ENCODE peak calls at places on chromosomes 6 and 20, in seven cellular contexts. One of them, this sample, is unnamed.
A peak's percentile ranks its signal among the peaks of the same experiment; 100 is the strongest.

GRCh38 chr6:14002176-14002947 is 77.6 kb downstream of the RNF182 start:
- DNase-seq in lower lobe of right lung: no peak
- DNase-seq in A673: no peak
- DNase-seq in ovary: no peak
- DNase-seq in hepatocyte: no peak
- DNase-seq in astrocyte: no peak
- DNase-seq in colonic mucosa: no peak
- DNase-seq in this sample: no peak

GRCh38 chr6:140912686-140913085 is 1220.0 kb upstream of the GJE1 start:
- DNase-seq in lower lobe of right lung: no peak
- DNase-seq in A673: no peak
- DNase-seq in ovary: no peak
- DNase-seq in hepatocyte: no peak
- DNase-seq in astrocyte: no peak
- DNase-seq in colonic mucosa: no peak
- DNase-seq in this sample: no peak

GRCh38 chr6:145051661-145052060 is 683.7 kb downstream of the EPM2A start:
- DNase-seq in lower lobe of right lung: no peak
- DNase-seq in A673: peak; percentile 28
- DNase-seq in ovary: no peak
- DNase-seq in hepatocyte: no peak
- DNase-seq in astrocyte: no peak
- DNase-seq in colonic mucosa: no peak
- DNase-seq in this sample: no peak

GRCh38 chr6:41228616-41229015 is 467 bp downstream of the TREML4 start:
- DNase-seq in lower lobe of right lung: no peak
- DNase-seq in A673: peak; percentile 56
- DNase-seq in ovary: no peak
- DNase-seq in hepatocyte: no peak
- DNase-seq in astrocyte: no peak
- DNase-seq in colonic mucosa: no peak
- DNase-seq in this sample: no peak

GRCh38 chr20:22559711-22560305 is 24.6 kb downstream of the FOXA2 start:
- DNase-seq in lower lobe of right lung: no peak
- DNase-seq in A673: no peak
- DNase-seq in ovary: no peak
- DNase-seq in hepatocyte: no peak
- DNase-seq in astrocyte: no peak
- DNase-seq in colonic mucosa: no peak
- DNase-seq in this sample: no peak

GRCh38 chr6:37433657-37434271 is 743 bp downstream of the CMTR1 start:
- DNase-seq in lower lobe of right lung: no peak
- DNase-seq in A673: peak; percentile 13
- DNase-seq in ovary: no peak
- DNase-seq in hepatocyte: peak; percentile 15
- DNase-seq in astrocyte: no peak
- DNase-seq in colonic mucosa: no peak
- DNase-seq in this sample: peak; percentile 15

GRCh38 chr6:140736227-140736626 is 1361.8 kb upstream of the CITED2 start:
- DNase-seq in lower lobe of right lung: no peak
- DNase-seq in A673: no peak
- DNase-seq in ovary: no peak
- DNase-seq in hepatocyte: no peak
- DNase-seq in astrocyte: no peak
- DNase-seq in colonic mucosa: no peak
- DNase-seq in this sample: no peak

GRCh38 chr6:69729870-69730449 is 66.8 kb downstream of the LMBRD1 start:
- DNase-seq in lower lobe of right lung: no peak
- DNase-seq in A673: peak; percentile 17
- DNase-seq in ovary: no peak
- DNase-seq in hepatocyte: no peak
- DNase-seq in astrocyte: no peak
- DNase-seq in colonic mucosa: no peak
- DNase-seq in this sample: no peak

GRCh38 chr6:10268111-10268510 is 146.8 kb downstream of the TFAP2A start:
- DNase-seq in lower lobe of right lung: no peak
- DNase-seq in A673: no peak
- DNase-seq in ovary: no peak
- DNase-seq in hepatocyte: no peak
- DNase-seq in astrocyte: no peak
- DNase-seq in colonic mucosa: no peak
- DNase-seq in this sample: no peak

GRCh38 chr20:63815869-63816268 is 15.2 kb downstream of the ZBTB46 start:
- DNase-seq in lower lobe of right lung: no peak
- DNase-seq in A673: no peak
- DNase-seq in ovary: no peak
- DNase-seq in hepatocyte: no peak
- DNase-seq in astrocyte: no peak
- DNase-seq in colonic mucosa: no peak
- DNase-seq in this sample: no peak

GRCh38 chr6:142631517-142632385 is 313.2 kb downstream of the HIVEP2 start:
- DNase-seq in lower lobe of right lung: no peak
- DNase-seq in A673: no peak
- DNase-seq in ovary: no peak
- DNase-seq in hepatocyte: no peak
- DNase-seq in astrocyte: peak; percentile 20
- DNase-seq in colonic mucosa: no peak
- DNase-seq in this sample: no peak

GRCh38 chr6:157596461-157596860 is 215.5 kb downstream of the ZDHHC14 start:
- DNase-seq in lower lobe of right lung: no peak
- DNase-seq in A673: no peak
- DNase-seq in ovary: no peak
- DNase-seq in hepatocyte: no peak
- DNase-seq in astrocyte: no peak
- DNase-seq in colonic mucosa: no peak
- DNase-seq in this sample: no peak

GRCh38 chr6:84547341-84547794 is 217.0 kb downstream of the TBX18 start:
- DNase-seq in lower lobe of right lung: no peak
- DNase-seq in A673: no peak
- DNase-seq in ovary: no peak
- DNase-seq in hepatocyte: no peak
- DNase-seq in astrocyte: peak; percentile 58
- DNase-seq in colonic mucosa: no peak
- DNase-seq in this sample: no peak

GRCh38 chr6:30687659-30688431 is 1.4 kb upstream of the PPP1R18 start:
- DNase-seq in lower lobe of right lung: no peak
- DNase-seq in A673: no peak
- DNase-seq in ovary: peak; percentile 69
- DNase-seq in hepatocyte: peak; percentile 63
- DNase-seq in astrocyte: peak; percentile 26
- DNase-seq in colonic mucosa: peak; percentile 45
- DNase-seq in this sample: peak; percentile 34
- TF ChIP-seq CTCF in lower lobe of right lung: no peak
- TF ChIP-seq CTCF in A673: no peak
- TF ChIP-seq CTCF in ovary: no peak
- TF ChIP-seq CTCF in hepatocyte: peak; percentile 22
- TF ChIP-seq CTCF in astrocyte: no peak
- TF ChIP-seq CTCF in colonic mucosa: no peak
- TF ChIP-seq CTCF in this sample: no peak

DNA sequence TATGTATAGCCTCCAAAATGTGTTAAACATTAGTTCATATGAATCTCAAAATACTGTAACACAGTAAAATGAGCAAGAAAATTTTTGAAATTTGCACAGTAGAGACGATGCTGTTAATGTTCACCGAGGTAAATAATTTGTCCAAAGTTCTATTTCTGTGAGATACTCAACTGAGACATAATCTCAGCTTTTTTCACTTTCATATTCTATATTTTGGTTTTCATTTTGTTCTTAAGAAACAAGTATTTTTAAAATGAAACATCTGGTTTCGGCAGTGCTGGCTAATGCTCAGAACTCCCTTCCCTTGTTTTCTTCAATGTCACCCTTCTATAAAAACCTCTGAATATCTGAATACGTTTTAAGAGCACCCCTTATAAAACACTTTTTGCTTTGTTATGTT is 353.2 kb downstream of the LAMA2 start:
- DNase-seq in lower lobe of right lung: no peak
- DNase-seq in A673: no peak
- DNase-seq in ovary: no peak
- DNase-seq in hepatocyte: no peak
- DNase-seq in astrocyte: no peak
- DNase-seq in colonic mucosa: no peak
- DNase-seq in this sample: no peak
- H3K4me1 ChIP-seq in lower lobe of right lung: no peaks in the 10 kb centered on the region
- H3K4me1 ChIP-seq in A673: no peaks in the 10 kb centered on the region
- H3K4me1 ChIP-seq in ovary: no peaks in the 10 kb centered on the region
- H3K4me1 ChIP-seq in hepatocyte: peaks cover 3% of the 10 kb centered on the region
- H3K4me1 ChIP-seq in astrocyte: no peaks in the 10 kb centered on the region
- H3K4me1 ChIP-seq in colonic mucosa: no peaks in the 10 kb centered on the region
- H3K4me1 ChIP-seq in this sample: no peaks in the 10 kb centered on the region

GRCh38 chr20:36860811-36861624 is 14.9 kb upstream of the TLDC2 start:
- DNase-seq in lower lobe of right lung: no peak
- DNase-seq in A673: no peak
- DNase-seq in ovary: no peak
- DNase-seq in hepatocyte: no peak
- DNase-seq in astrocyte: no peak
- DNase-seq in colonic mucosa: no peak
- DNase-seq in this sample: no peak

GRCh38 chr20:36865076-36865860 is 10.7 kb upstream of the TLDC2 start:
- DNase-seq in lower lobe of right lung: no peak
- DNase-seq in A673: no peak
- DNase-seq in ovary: no peak
- DNase-seq in hepatocyte: no peak
- DNase-seq in astrocyte: no peak
- DNase-seq in colonic mucosa: no peak
- DNase-seq in this sample: no peak

GRCh38 chr20:36861625-36861874 is 14.4 kb upstream of the TLDC2 start:
- DNase-seq in lower lobe of right lung: no peak
- DNase-seq in A673: no peak
- DNase-seq in ovary: no peak
- DNase-seq in hepatocyte: no peak
- DNase-seq in astrocyte: no peak
- DNase-seq in colonic mucosa: no peak
- DNase-seq in this sample: no peak

GRCh38 chr20:36861875-36862801 is 13.8 kb upstream of the TLDC2 start:
- DNase-seq in lower lobe of right lung: peak; percentile 77
- DNase-seq in A673: peak; percentile 81
- DNase-seq in ovary: peak; percentile 89
- DNase-seq in hepatocyte: peak; percentile 77
- DNase-seq in astrocyte: peak; percentile 66
- DNase-seq in colonic mucosa: peak; percentile 82
- DNase-seq in this sample: peak; percentile 75

DNA sequence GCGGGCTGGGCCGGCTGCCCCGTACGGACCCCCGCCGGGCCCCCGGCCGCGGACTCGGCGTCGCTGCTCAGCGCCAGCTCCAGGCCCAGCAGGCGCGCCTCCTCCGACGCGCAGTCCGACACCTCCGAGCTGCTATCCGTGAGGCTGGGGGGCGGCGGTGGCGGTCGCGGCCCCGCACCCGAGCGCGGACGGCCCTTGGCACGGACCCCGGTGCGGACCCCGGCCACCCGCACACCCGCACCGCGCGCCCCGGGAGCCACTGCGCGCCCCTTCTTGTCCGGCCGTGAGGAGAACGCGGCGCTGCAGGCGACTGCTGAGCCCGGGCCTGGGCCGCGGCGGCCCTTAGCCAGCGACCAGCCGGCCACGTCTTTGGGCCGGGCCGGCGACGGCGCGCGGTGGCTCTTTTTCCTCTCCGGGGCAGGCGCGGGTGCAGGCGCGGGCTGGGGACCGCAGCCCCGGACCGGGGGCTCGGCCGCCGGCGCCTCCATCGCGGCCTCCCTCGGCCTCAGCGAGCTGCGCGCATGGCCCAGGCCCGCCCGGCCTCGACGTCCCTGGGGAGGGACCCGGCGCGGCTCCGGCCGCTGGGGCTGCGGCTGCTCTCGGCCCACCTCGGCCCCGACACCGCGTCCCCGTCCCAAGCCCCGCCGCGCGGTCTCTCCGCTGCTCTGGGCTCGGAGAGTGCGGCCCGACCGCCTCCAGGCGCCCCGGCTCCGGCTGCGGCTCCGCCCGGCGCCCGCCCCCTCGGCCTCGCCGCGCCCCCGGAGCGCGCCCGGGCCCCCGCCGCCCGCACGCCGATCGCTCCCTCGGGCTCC is 12.9 kb upstream of the TLDC2 start:
- DNase-seq in lower lobe of right lung: no peak
- DNase-seq in A673: no peak
- DNase-seq in ovary: peak; percentile 64
- DNase-seq in hepatocyte: peak; percentile 40
- DNase-seq in astrocyte: no peak
- DNase-seq in colonic mucosa: no peak
- DNase-seq in this sample: no peak
- H3K4me3 ChIP-seq in lower lobe of right lung: peak overlapping the region; percentile 59
- H3K4me3 ChIP-seq in A673: peak overlapping the region; percentile 59
- H3K4me3 ChIP-seq in ovary: peak overlapping the region; percentile 46
- H3K4me3 ChIP-seq in hepatocyte: peak overlapping the region; percentile 39
- H3K4me3 ChIP-seq in astrocyte: peak overlapping the region; percentile 78
- H3K4me3 ChIP-seq in colonic mucosa: peak overlapping the region; percentile 35
- H3K4me3 ChIP-seq in this sample: peak overlapping the region; percentile 13

DNA sequence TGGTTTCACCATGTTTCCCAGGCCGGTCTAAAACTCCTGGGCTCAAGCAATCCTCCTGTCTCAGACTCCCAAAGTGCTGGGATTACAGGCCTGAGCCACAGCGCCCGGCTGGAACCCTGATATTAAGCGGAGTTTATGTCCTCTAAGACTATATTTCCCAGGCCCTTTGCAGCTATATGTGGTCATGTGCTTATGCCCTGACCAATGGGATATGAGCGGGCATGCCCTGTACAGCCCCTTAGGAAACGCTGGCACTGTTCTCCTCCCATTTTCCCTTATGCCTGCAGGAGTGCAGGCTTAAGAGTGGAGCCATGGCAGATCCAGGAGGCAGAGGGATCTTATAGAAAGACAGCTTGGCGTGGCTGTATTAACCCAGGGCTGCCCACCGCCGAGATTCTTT is 29.9 kb downstream of the RSPO4 start:
- DNase-seq in lower lobe of right lung: no peak
- DNase-seq in A673: no peak
- DNase-seq in ovary: no peak
- DNase-seq in hepatocyte: no peak
- DNase-seq in astrocyte: no peak
- DNase-seq in colonic mucosa: no peak
- DNase-seq in this sample: no peak
- TF ChIP-seq CTCF in lower lobe of right lung: no peak
- TF ChIP-seq CTCF in A673: no peak
- TF ChIP-seq CTCF in ovary: no peak
- TF ChIP-seq CTCF in hepatocyte: no peak
- TF ChIP-seq CTCF in astrocyte: no peak
- TF ChIP-seq CTCF in colonic mucosa: no peak
- TF ChIP-seq CTCF in this sample: no peak

DNA sequence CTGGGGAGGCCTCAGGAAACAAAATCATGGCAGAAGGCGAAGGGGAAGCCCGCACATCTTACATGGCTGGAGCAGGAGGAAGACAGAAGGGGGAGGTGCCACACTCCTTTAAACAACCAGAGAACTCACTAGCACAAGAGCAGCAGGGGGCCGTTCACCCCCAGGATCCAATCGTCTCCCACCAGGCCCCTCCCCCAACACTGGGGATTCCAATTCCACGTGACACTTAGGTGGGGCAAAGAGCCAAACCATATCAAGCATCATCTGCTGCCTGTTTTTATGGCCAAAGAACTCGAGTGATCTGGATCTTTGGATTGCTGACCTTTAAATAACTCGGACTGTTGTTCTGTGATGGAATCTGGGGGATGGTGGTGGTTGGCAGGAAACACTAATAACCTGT is 28.0 kb downstream of the PNLDC1 start:
- DNase-seq in lower lobe of right lung: peak; percentile 13
- DNase-seq in A673: peak; percentile 30
- DNase-seq in ovary: no peak
- DNase-seq in hepatocyte: no peak
- DNase-seq in astrocyte: peak; percentile 4
- DNase-seq in colonic mucosa: no peak
- DNase-seq in this sample: no peak
- H3K4me1 ChIP-seq in lower lobe of right lung: no peaks in the 10 kb centered on the region
- H3K4me1 ChIP-seq in A673: peaks cover 27% of the 10 kb centered on the region
- H3K4me1 ChIP-seq in ovary: no peaks in the 10 kb centered on the region
- H3K4me1 ChIP-seq in hepatocyte: no peaks in the 10 kb centered on the region
- H3K4me1 ChIP-seq in astrocyte: no peaks in the 10 kb centered on the region
- H3K4me1 ChIP-seq in colonic mucosa: no peaks in the 10 kb centered on the region
- H3K4me1 ChIP-seq in this sample: no peaks in the 10 kb centered on the region

This sample was measured in gastrocnemius medialis.